ENCODE peak calls at places on chromosomes 7 and 10, in seven cellular contexts. One of them, this sample, is unnamed.

GRCh38 chr10:26449726-26450125 is 11.6 kb downstream of the APBB1IP start:
- DNase-seq in left cardiac atrium: no peak
- DNase-seq in glutamatergic neuron: no peak
- DNase-seq in hepatocyte: no peak
- DNase-seq in kidney: no peak
- DNase-seq in substantia nigra: no peak
- DNase-seq in AG04450: no peak
- DNase-seq in this sample: no peak

GRCh38 chr10:72242675-72243074 is 26.6 kb upstream of the ASCC1 start:
- DNase-seq in left cardiac atrium: peak
- DNase-seq in glutamatergic neuron: no peak
- DNase-seq in hepatocyte: peak
- DNase-seq in kidney: peak
- DNase-seq in substantia nigra: peak
- DNase-seq in AG04450: no peak
- DNase-seq in this sample: no peak

GRCh38 chr7:5445991-5446594 is 22.5 kb upstream of the TNRC18 start:
- DNase-seq in left cardiac atrium: no peak
- DNase-seq in glutamatergic neuron: no peak
- DNase-seq in hepatocyte: no peak
- DNase-seq in kidney: no peak
- DNase-seq in substantia nigra: no peak
- DNase-seq in AG04450: no peak
- DNase-seq in this sample: no peak

GRCh38 chr7:51629206-51629605 is 312.6 kb upstream of the COBL start:
- DNase-seq in left cardiac atrium: no peak
- DNase-seq in glutamatergic neuron: no peak
- DNase-seq in hepatocyte: no peak
- DNase-seq in kidney: no peak
- DNase-seq in substantia nigra: no peak
- DNase-seq in AG04450: no peak
- DNase-seq in this sample: no peak

GRCh38 chr7:23468721-23469149 is 1.6 kb downstream of the IGF2BP3 start:
- DNase-seq in left cardiac atrium: no peak
- DNase-seq in glutamatergic neuron: no peak
- DNase-seq in hepatocyte: peak
- DNase-seq in kidney: peak
- DNase-seq in substantia nigra: no peak
- DNase-seq in AG04450: no peak
- DNase-seq in this sample: no peak

GRCh38 chr7:81111358-81111757 is 192.5 kb upstream of the SEMA3C start:
- DNase-seq in left cardiac atrium: no peak
- DNase-seq in glutamatergic neuron: no peak
- DNase-seq in hepatocyte: peak
- DNase-seq in kidney: no peak
- DNase-seq in substantia nigra: no peak
- DNase-seq in AG04450: peak
- DNase-seq in this sample: peak

GRCh38 chr7:2760098-2760889 is 72.3 kb downstream of the AMZ1 start:
- DNase-seq in left cardiac atrium: peak
- DNase-seq in glutamatergic neuron: peak
- DNase-seq in hepatocyte: peak
- DNase-seq in kidney: peak
- DNase-seq in substantia nigra: no peak
- DNase-seq in AG04450: no peak
- DNase-seq in this sample: peak

GRCh38 chr7:16847381-16847860 is 34.4 kb downstream of the AGR3 start:
- DNase-seq in left cardiac atrium: no peak
- DNase-seq in glutamatergic neuron: peak
- DNase-seq in hepatocyte: peak
- DNase-seq in kidney: no peak
- DNase-seq in substantia nigra: no peak
- DNase-seq in AG04450: no peak
- DNase-seq in this sample: no peak